ENCODE peak calls at places on chromosomes 16 and 17, in four cellular contexts. O, E, H and V are unnamed samples.
A peak's percentile ranks its signal among the peaks of the same experiment; 100 is the strongest.

GRCh38 chr17:54948380-54948779 is 20.1 kb downstream of the COX11 start:
- DNase-seq in O (no peak), E (peak; percentile 99), H (no peak), V (no peak)

GRCh38 chr16:75750516-75750915 is 24.2 kb upstream of the CPHXL start:
- DNase-seq in O (no peak), E (no peak), H (no peak), V (no peak)

GRCh38 chr16:85181739-85182129 is 69.5 kb upstream of the CIBAR2 start:
- DNase-seq in O (no peak), E (no peak), H (no peak), V (no peak)

GRCh38 chr16:85936761-85937343 is 37.9 kb downstream of the IRF8 start:
- DNase-seq in O (no peak), E (no peak), H (no peak), V (no peak)

GRCh38 chr17:73814070-73814469 is 169.8 kb upstream of the SDK2 start:
- DNase-seq in O (no peak), E (no peak), H (no peak), V (no peak)

GRCh38 chr17:45792437-45792836 is 8.3 kb downstream of the CRHR1 start:
- DNase-seq in O (no peak), E (no peak), H (no peak), V (no peak)

GRCh38 chr16:52547001-52547833 is at the start of gene TOX3:
- DNase-seq in O (peak; percentile 10), E (no peak), H (no peak), V (no peak)

GRCh38 chr17:38449364-38449763 is 21.1 kb downstream of the ARHGAP23 start:
- DNase-seq in O (no peak), E (no peak), H (peak; percentile 64), V (no peak)

GRCh38 chr17:33240397-33240796 is 52.7 kb downstream of the ASIC2 start:
- DNase-seq in O (no peak), E (no peak), H (no peak), V (no peak)

GRCh38 chr16:54651851-54652770 is 278.6 kb upstream of the IRX5 start:
- DNase-seq in O (no peak), E (no peak), H (no peak), V (no peak)

GRCh38 chr16:84058211-84058610 is 15.6 kb upstream of the SLC38A8 start:
- DNase-seq in O (no peak), E (no peak), H (no peak), V (no peak)

GRCh38 chr17:2776589-2777241 is 19.5 kb upstream of the RAP1GAP2 start:
- DNase-seq in O (no peak), E (no peak), H (no peak), V (peak; percentile 30)

GRCh38 chr17:75326587-75326955 is 37.3 kb upstream of the SLC25A19 start:
- DNase-seq in O (no peak), E (no peak), H (no peak), V (no peak)

GRCh38 chr17:15512310-15512709 is 44.9 kb upstream of the CDRT4 start:
- DNase-seq in O (no peak), E (no peak), H (no peak), V (no peak)

GRCh38 chr17:21318439-21318838 is 33.9 kb downstream of the MAP2K3 start:
- DNase-seq in O (no peak), E (no peak), H (no peak), V (peak; percentile 12)

GRCh38 chr16:80931985-80932720 is 74.5 kb downstream of the CMC2 start:
- DNase-seq in O (peak; percentile 82), E (peak; percentile 33), H (peak; percentile 74), V (peak; percentile 86)

GRCh38 chr17:43530303-43531081 is 15.6 kb downstream of the ETV4 start:
- DNase-seq in O (peak; percentile 60), E (no peak), H (peak; percentile 66), V (peak; percentile 88)

GRCh38 chr17:49699967-49700575 is 7.7 kb downstream of the SLC35B1 start:
- DNase-seq in O (peak; percentile 50), E (no peak), H (no peak), V (no peak)

GRCh38 chr17:41888332-41888965 is 23.2 kb upstream of the KLHL11 start:
- DNase-seq in O (no peak), E (no peak), H (no peak), V (no peak)

GRCh38 chr16:22813946-22814325 is at the start of gene HS3ST2:
- DNase-seq in O (peak; percentile 42), E (no peak), H (peak; percentile 25), V (peak; percentile 68)

GRCh38 chr16:1494711-1495110 is 1.6 kb downstream of the TELO2 start:
- DNase-seq in O (peak; percentile 60), E (no peak), H (no peak), V (no peak)

GRCh38 chr17:20291853-20292252 is 175.5 kb downstream of the LGALS9B start:
- DNase-seq in O (no peak), E (no peak), H (no peak), V (no peak)

GRCh38 chr17:3968886-3969524 is 4.8 kb upstream of the ATP2A3 start:
- DNase-seq in O (no peak), E (no peak), H (no peak), V (no peak)

GRCh38 chr17:50834786-50835562 is 412 bp upstream of the WFIKKN2 start:
- DNase-seq in O (no peak), E (no peak), H (no peak), V (peak; percentile 80)
- H3K4me3 ChIP-seq in O (peak overlapping the region; percentile 39), E (no peak overlapping the region), H (no peak overlapping the region), V (peak overlapping the region; percentile 2)

DNA sequence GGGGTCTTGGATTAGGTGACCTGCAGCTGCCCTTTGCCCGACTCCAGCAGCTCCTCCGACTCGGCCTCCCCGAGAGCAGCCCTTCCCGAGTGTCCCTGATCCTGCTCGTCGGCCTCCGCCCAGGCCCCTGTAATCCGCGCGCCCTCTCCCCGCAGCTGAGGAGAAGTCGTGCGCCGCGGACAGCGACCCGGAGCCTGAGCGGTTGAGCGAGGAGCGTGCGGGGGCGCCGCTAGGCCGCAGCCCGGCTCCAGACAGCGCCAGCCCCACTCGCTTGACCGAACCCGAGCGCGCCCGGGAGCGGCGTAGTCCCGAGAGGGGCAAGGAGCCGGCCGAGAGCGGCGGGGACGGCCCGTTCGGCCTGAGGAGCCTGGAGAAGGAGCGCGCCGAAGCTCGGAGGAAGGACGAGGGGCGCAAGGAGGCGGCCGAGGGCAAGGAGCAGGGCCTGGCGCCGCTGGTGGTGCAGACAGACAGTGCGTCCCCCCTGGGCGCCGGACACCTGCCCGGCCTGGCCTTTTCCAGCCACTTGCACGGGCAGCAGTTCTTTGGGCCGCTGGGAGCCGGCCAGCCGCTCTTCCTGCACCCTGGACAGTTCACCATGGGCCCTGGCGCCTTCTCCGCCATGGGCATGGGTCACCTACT is 5.5 kb downstream of the TBX2 start:
- DNase-seq in O (no peak), E (no peak), H (no peak), V (no peak)
- H3K4me3 ChIP-seq in O (peak overlapping the region; percentile 73), E (no peak overlapping the region), H (peak overlapping the region; percentile 56), V (peak overlapping the region; percentile 78)

DNA sequence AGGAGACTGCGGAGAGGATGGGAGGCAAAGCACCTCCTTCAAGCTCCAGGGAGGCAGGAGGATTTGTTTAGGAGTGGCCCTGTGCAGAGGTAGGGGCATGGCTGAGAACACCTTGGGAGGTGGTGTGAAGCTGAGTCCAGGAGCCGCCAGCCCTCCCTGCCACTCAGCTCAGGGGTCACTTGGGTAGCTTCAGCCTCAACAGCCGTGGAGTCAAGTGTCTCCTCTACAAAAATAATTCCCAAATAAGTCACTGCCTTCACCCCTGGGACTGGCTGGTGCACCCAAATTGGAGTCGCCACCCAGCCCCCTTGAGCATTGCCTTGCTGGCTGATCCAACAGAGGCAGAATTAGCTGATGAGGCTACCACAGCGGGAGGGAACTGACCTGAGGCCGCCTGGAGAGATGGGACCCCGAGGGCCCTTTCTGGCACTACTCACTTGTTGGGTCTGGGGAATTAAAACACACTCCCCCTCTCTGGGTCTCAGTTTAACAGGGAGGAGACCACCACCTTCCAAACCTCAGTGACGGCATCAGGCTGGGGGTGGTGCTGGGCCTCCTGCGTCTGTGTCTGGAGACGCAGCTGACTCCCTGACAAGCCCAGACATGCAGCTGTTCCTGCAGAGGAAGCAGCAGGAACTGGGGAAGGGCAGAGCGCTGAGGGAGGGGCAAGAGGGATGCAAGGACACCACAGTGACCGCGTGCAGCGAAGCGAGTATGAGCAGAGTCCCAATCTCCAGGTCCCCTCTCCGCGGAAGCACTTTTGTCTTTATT is 87.9 kb upstream of the TOB1 start:
- DNase-seq in O (peak; percentile 51), E (no peak), H (peak; percentile 85), V (peak; percentile 53)
- H3K4me3 ChIP-seq in O (no peak overlapping the region), E (no peak overlapping the region), H (no peak overlapping the region), V (no peak overlapping the region)

GRCh38 chr16:14564881-14565687 is 65.0 kb downstream of the PARN start:
- DNase-seq in O (no peak), E (peak; percentile 65), H (peak; percentile 37), V (no peak)

GRCh38 chr16:14564323-14564722 is 65.7 kb downstream of the PARN start:
- DNase-seq in O (no peak), E (peak; percentile 68), H (no peak), V (no peak)

GRCh38 chr16:14566599-14566998 is 63.5 kb downstream of the PARN start:
- DNase-seq in O (no peak), E (no peak), H (no peak), V (no peak)

GRCh38 chr16:14562691-14563491 is 67.2 kb downstream of the PARN start:
- DNase-seq in O (no peak), E (no peak), H (peak; percentile 32), V (no peak)

DNA sequence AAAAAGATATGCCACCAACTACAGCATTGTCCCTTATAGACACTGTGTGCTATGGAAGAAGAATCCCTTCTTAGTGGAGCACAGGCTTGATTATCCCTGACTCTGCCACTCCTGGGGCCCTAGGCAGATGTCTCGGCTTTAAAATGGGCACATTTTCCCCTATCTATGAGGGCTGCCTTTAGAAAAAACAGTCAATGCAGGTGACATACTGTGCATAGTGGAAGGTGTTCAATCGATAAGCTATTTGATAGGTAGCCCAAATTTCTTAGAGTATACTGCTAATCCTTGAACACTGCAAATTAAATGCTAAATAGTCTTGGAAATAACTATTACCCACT is 64.4 kb downstream of the PARN start:
- DNase-seq in O (no peak), E (no peak), H (no peak), V (no peak)
- H3K4me3 ChIP-seq in O (no peak overlapping the region), E (no peak overlapping the region), H (no peak overlapping the region), V (no peak overlapping the region)

DNA sequence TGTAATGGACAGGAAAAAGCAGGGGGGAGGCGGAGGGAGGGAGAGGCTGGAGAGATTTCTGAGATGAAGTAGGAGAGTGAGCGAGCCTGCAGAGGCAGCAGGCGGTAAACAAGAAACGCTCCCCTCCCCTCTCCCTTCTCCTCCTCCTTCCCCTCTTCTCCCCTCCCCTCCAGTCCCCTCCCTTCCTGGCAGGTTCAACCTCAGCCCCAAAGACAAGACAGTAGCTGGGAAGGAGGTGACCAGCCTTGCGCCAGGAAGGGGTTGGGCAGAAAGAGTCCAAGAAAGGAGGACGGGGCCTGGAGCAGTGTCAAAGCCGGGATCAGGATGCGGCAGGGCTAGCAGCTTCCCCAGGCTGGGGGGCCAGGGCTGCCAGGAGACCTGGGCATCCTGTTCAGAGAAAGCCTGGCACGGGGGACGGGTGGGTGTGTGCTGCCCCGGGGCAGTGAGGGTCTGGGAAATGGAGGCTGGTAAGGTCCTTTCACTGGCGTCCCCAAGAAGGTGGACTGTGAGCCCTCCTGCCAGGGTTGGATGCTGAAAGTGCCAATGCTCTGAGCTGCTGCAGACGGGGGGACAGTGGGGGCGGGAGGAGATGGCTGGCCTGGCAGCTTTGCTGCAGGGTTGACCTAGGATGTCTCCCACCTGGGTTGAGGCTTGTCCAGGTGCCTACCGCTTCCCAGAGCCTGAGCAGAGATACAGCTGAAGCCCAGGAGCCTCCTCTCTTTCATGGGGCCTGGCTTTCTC is 261.6 kb upstream of the TNRC6C start:
- DNase-seq in O (no peak), E (no peak), H (no peak), V (no peak)
- H3K4me3 ChIP-seq in O (peak overlapping the region; percentile 14), E (no peak overlapping the region), H (no peak overlapping the region), V (no peak overlapping the region)

DNA sequence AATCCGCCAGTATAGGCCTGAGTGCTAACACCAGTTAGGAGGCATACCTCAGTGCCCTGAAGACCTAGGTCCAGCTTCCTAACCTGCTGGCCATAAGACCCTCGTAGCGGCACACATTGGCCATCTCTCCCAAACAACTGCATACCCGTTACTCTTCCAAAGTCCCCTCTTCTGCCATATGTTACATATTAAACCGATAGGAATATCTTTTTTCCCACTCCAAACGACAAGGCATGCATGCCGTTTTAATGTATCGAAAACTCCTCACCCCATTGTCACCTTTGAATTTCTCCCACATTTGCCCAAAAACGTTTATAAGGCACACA is 721 bp upstream of the AXIN2 start:
- DNase-seq in O (no peak), E (no peak), H (no peak), V (no peak)
- H3K4me3 ChIP-seq in O (peak overlapping the region; percentile 91), E (peak overlapping the region; percentile 67), H (no peak overlapping the region), V (no peak overlapping the region)